ENCODE peak calls at places on chromosomes 13 and 19, in seven cellular contexts. F is tibial nerve, M is stomach, X is suprapubic skin, L is upper lobe of left lung, E is K562, C is ovary. S is an unnamed sample.
A peak's percentile ranks its signal among the peaks of the same experiment; 100 is the strongest.

GRCh38 chr13:113157929-113158747 is at the start of gene PROZ:
- DNase-seq in F (no peak), M (no peak), X (no peak), L (no peak), E (no peak), C (no peak), S (no peak)

GRCh38 chr19:8308891-8309291 is 733 bp upstream of the CD320 start:
- DNase-seq in F (peak; percentile 9), M (peak; percentile 23), X (peak; percentile 64), L (no peak), E (no peak), C (peak; percentile 27), S (peak; percentile 49)

GRCh38 chr13:111493468-111493867 is 173.0 kb downstream of the TEX29 start:
- DNase-seq in F (no peak), M (peak; percentile 18), X (no peak), L (no peak), E (no peak), C (no peak), S (no peak)

GRCh38 chr13:99196466-99197256 is 4.0 kb upstream of the UBAC2 start:
- DNase-seq in F (no peak), M (no peak), X (no peak), L (no peak), E (no peak), C (no peak), S (no peak)

GRCh38 chr19:49363265-49364082 is at the start of gene DKKL1:
- DNase-seq in F (peak; percentile 100), M (peak; percentile 100), X (peak; percentile 100), L (peak; percentile 97), E (peak; percentile 98), C (peak; percentile 100), S (peak; percentile 100)

GRCh38 chr13:28584873-28585317 is 74.0 kb upstream of the POMP start:
- DNase-seq in F (no peak), M (no peak), X (no peak), L (no peak), E (no peak), C (no peak), S (no peak)

GRCh38 chr19:801861-802496 is 4.7 kb downstream of the PTBP1 start:
- DNase-seq in F (no peak), M (peak; percentile 60), X (no peak), L (peak; percentile 73), E (no peak), C (peak; percentile 69), S (peak; percentile 82)

GRCh38 chr19:57914517-57914916 is 1.9 kb downstream of the ZNF417 start:
- DNase-seq in F (no peak), M (no peak), X (no peak), L (no peak), E (no peak), C (no peak), S (no peak)

GRCh38 chr13:25489238-25489637 is 117.5 kb downstream of the ATP8A2 start:
- DNase-seq in F (no peak), M (no peak), X (no peak), L (peak; percentile 5), E (no peak), C (no peak), S (no peak)

GRCh38 chr13:77480071-77480470 is 55.4 kb upstream of the SCEL start:
- DNase-seq in F (no peak), M (no peak), X (no peak), L (no peak), E (no peak), C (no peak), S (no peak)

GRCh38 chr13:51373451-51373850 is 34.0 kb downstream of the SERPINE3 start:
- DNase-seq in F (no peak), M (no peak), X (no peak), L (no peak), E (no peak), C (no peak), S (no peak)

GRCh38 chr13:98014766-98015165 is 61.3 kb downstream of the IPO5 start:
- DNase-seq in F (no peak), M (no peak), X (no peak), L (no peak), E (no peak), C (no peak), S (no peak)

GRCh38 chr13:36673838-36674326 is at the start of gene SERTM1:
- DNase-seq in F (no peak), M (no peak), X (peak; percentile 63), L (peak; percentile 86), E (no peak), C (peak; percentile 44), S (no peak)

GRCh38 chr19:3034194-3034844 is 5.2 kb upstream of the TLE2 start:
- DNase-seq in F (no peak), M (no peak), X (no peak), L (no peak), E (no peak), C (peak; percentile 49), S (no peak)

GRCh38 chr19:40444181-40445005 is at the start of gene SERTAD3:
- DNase-seq in F (peak; percentile 98), M (peak; percentile 98), X (peak; percentile 99), L (peak; percentile 99), E (peak; percentile 97), C (peak; percentile 99), S (peak; percentile 99)

GRCh38 chr13:102670130-102670529 is 24.7 kb downstream of the METTL21C start:
- DNase-seq in F (no peak), M (no peak), X (no peak), L (no peak), E (no peak), C (no peak), S (no peak)

DNA sequence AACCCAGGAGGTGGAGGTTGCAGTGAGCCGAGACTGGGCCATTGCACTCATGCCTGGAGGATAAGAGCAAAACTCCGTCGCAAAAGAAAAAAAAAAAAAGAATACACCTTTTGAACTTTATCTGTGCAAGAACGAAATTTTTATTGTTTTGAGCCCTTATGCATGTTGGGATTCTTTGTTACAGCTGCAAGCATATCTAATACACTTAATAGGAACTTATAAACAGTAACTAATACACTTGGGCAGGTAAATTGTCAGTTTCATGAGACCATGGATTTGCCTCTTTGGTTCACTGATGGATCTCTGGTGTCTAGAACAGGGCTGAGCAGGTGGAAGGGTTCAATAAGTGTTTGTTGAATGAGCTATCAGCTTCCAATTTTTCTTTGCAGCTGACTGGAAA is 108.1 kb downstream of the CACNA1A start:
- DNase-seq in F (no peak), M (no peak), X (no peak), L (no peak), E (no peak), C (no peak), S (no peak)
- H3K27me3 ChIP-seq in F (no peaks in the 10 kb centered on the region), M (peaks cover 46% of the 10 kb centered on the region), X (peaks cover 32% of the 10 kb centered on the region), L (no peaks in the 10 kb centered on the region), E (no peaks in the 10 kb centered on the region), C (no peaks in the 10 kb centered on the region), S (peaks cover 39% of the 10 kb centered on the region)

GRCh38 chr19:11035441-11036377 is 53.6 kb upstream of the LDLR start:
- DNase-seq in F (peak; percentile 90), M (peak; percentile 95), X (peak; percentile 95), L (no peak), E (peak; percentile 86), C (peak; percentile 92), S (peak; percentile 96)
- TF ChIP-seq EP300 in F (no peak), M (no peak), X (no peak), L (no peak), E (no peak), C (peak; percentile 32), S (no peak)

GRCh38 chr19:55171440-55171839 is 5.0 kb upstream of the DNAAF3 start:
- DNase-seq in F (no peak), M (no peak), X (no peak), L (no peak), E (peak; percentile 28), C (no peak), S (no peak)
- H3K27me3 ChIP-seq in F (peaks cover 100% of the 10 kb centered on the region), M (peaks cover 100% of the 10 kb centered on the region), X (peaks cover 96% of the 10 kb centered on the region), L (peaks cover 20% of the 10 kb centered on the region), E (no peaks in the 10 kb centered on the region), C (no peaks in the 10 kb centered on the region), S (peaks cover 56% of the 10 kb centered on the region)

DNA sequence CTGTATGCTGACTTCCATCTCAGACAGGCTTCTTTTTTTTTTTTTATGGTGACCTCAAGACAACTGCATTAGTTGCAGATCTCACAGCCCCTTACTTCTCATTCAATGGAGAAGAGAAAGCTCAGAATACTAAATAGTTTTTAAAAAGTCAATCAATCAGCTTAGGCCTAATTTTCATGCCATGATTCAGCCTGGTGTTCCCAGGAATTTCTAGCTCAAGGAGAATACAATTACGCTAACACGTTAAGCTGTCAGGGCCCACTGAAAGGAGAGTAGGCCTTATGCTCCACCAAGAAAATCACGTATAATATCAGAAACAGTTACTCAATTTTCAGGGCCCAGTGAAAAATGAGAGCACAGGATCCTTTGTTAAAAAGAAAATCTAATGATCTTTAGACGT is 1596.0 kb upstream of the MIR17HG start:
- DNase-seq in F (no peak), M (no peak), X (no peak), L (no peak), E (no peak), C (no peak), S (no peak)
- TF ChIP-seq EP300 in F (no peak), M (no peak), X (no peak), L (no peak), E (no peak), C (no peak), S (no peak)

DNA sequence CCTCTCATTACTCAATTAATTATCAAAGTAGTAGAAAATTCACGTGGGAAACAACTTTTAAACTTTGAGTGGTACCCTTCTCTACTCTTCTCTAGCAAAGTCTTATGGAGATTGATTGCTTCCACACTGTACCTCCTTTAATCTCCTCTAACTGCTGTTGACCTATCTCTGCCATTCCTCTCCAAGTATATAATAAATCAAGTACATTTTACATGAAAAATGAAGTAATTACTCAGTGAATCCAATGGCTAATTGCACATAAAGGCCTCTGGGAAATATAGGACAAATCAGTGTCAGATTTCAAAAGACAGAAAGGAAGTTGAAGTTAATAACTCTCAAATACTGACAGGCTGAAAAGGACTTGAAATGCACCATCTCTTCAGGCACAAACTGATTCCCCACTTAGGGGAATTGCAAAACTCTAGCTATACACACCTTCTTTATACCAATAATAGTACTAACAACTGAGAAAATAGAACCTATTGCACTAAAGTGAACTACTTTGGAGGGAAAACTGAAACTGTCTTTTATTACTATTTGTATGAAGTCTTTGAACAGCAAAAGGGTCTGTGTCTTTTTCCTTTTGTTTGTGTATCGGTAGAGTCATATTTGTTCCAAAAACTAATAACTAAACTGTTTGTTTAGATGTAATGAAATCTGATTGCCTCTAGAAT is 701.1 kb downstream of the PCDH9 start:
- DNase-seq in F (no peak), M (no peak), X (no peak), L (no peak), E (no peak), C (no peak), S (no peak)
- H3K27me3 ChIP-seq in F (no peaks in the 10 kb centered on the region), M (no peaks in the 10 kb centered on the region), X (no peaks in the 10 kb centered on the region), L (no peaks in the 10 kb centered on the region), E (no peaks in the 10 kb centered on the region), C (no peaks in the 10 kb centered on the region), S (no peaks in the 10 kb centered on the region)

DNA sequence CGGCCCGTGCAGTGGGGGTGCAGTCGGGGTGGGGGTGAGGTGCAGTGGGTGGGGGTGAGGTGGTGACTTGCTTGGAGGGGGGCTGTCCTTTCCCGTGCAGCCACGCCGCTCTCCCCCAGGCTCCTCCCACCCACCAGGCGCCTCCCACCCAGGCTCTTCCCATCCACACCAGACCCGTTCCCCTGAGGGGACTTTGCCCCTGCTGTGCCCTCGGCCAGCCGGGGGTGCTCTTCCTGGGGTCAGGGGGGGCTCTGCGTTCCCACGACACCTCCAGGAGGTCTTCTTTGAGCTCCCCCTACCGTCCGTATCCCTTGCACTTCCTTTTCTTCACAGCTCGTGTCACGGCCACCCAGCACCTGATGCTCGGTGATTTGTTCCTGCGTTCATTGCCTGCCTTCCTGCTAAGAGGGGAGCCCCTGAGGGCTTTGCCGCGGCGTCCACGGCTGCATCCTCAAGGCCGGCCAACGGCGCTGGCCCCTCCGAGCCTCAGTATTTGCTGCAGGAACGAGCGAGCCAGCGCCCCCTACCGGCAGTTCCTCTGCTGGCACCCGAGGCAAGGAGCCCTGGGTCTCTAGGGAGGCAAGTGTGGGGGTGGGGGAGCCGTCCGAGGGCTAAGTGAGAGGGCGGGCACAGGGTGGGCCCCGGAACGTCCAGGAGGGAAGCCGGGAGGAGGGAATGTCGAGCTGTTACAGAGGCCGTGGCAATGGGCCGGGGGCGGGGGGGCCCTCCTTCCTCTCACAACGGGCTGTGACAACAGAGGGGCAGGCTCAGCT is 11.8 kb downstream of the LRRC4B start:
- DNase-seq in F (peak; percentile 28), M (peak; percentile 72), X (no peak), L (peak; percentile 91), E (peak; percentile 91), C (peak; percentile 80), S (peak; percentile 80)
- TF ChIP-seq EP300 in F (no peak), M (no peak), X (no peak), L (no peak), E (no peak), C (no peak), S (no peak)